ENCODE peak calls at places on chromosomes 12 and 14, in seven cellular contexts. R is prostate gland; P is stimulated activated CD8-positive, alpha-beta memory T cell treated with anti-CD3 and anti-CD28 coated beads, Interleukin-2, amount 100 ng/mL, for 1 hour; F is SK-N-DZ; L is activated CD4-positive, alpha-beta T cell treated with anti-CD3 and anti-CD28 coated beads for 48 hours; A is NCI-H2029; W is mammary epithelial cell. H is an unnamed sample.

GRCh38 chr14:50318031-50318626 is 6.0 kb downstream of the DMAC2L start:
- DNase-seq in R (no peak), P (no peak), F (no peak), L (no peak), A (peak; percentile 30), W (peak; percentile 19), H (peak; percentile 34)

GRCh38 chr14:89137514-89138163 is 279.4 kb downstream of the FOXN3 start:
- DNase-seq in R (no peak), P (no peak), F (no peak), L (no peak), A (no peak), W (peak; percentile 94), H (peak; percentile 35)

GRCh38 chr14:31388687-31389413 is 31.5 kb downstream of the HEATR5A start:
- DNase-seq in R (no peak), P (no peak), F (no peak), L (peak; percentile 15), A (no peak), W (no peak), H (no peak)

GRCh38 chr14:91310620-91311283 is 66.2 kb upstream of the GPR68 start:
- DNase-seq in R (no peak), P (no peak), F (no peak), L (peak; percentile 36), A (no peak), W (no peak), H (no peak)

GRCh38 chr12:82740129-82741000 is 53.7 kb downstream of the TMTC2 start:
- DNase-seq in R (no peak), P (no peak), F (no peak), L (no peak), A (no peak), W (peak; percentile 78), H (no peak)

GRCh38 chr14:68363401-68363800 is 429.5 kb downstream of the ZFP36L1 start:
- DNase-seq in R (no peak), P (no peak), F (no peak), L (no peak), A (no peak), W (no peak), H (no peak)

GRCh38 chr12:72197790-72198189 is 74.4 kb upstream of the TRHDE start:
- DNase-seq in R (no peak), P (no peak), F (no peak), L (no peak), A (no peak), W (no peak), H (no peak)

GRCh38 chr14:75471059-75471458 is 43.2 kb downstream of the JDP2 start:
- DNase-seq in R (no peak), P (no peak), F (no peak), L (no peak), A (no peak), W (no peak), H (peak; percentile 24)

GRCh38 chr14:51448831-51449665 is 202.7 kb upstream of the FRMD6 start:
- DNase-seq in R (no peak), P (no peak), F (peak; percentile 74), L (no peak), A (no peak), W (peak; percentile 70), H (peak; percentile 13)

GRCh38 chr14:35380794-35381193 is 23.8 kb downstream of the NFKBIA start:
- DNase-seq in R (no peak), P (no peak), F (no peak), L (no peak), A (no peak), W (no peak), H (no peak)

GRCh38 chr12:123830675-123831074 is 68.6 kb downstream of the DNAH10 start:
- DNase-seq in R (no peak), P (no peak), F (no peak), L (no peak), A (no peak), W (no peak), H (no peak)

GRCh38 chr12:65670775-65671174 is 153.5 kb upstream of the HMGA2 start:
- DNase-seq in R (no peak), P (no peak), F (no peak), L (no peak), A (no peak), W (peak; percentile 99), H (no peak)

GRCh38 chr14:30957813-30958370 is 67.6 kb upstream of the AP4S1 start:
- DNase-seq in R (no peak), P (no peak), F (no peak), L (no peak), A (no peak), W (no peak), H (no peak)

GRCh38 chr12:102454808-102455760 is 25.3 kb downstream of the IGF1 start:
- DNase-seq in R (no peak), P (no peak), F (no peak), L (no peak), A (no peak), W (no peak), H (no peak)

GRCh38 chr14:92460916-92461579 is 52.5 kb upstream of the RIN3 start:
- DNase-seq in R (no peak), P (no peak), F (no peak), L (no peak), A (no peak), W (no peak), H (no peak)

GRCh38 chr14:76918751-76919421 is 92.7 kb downstream of the LRRC74A start:
- DNase-seq in R (peak; percentile 92), P (no peak), F (peak; percentile 59), L (peak; percentile 34), A (peak; percentile 41), W (peak; percentile 96), H (peak; percentile 89)

GRCh38 chr14:29928342-29928640 is 644 bp upstream of the PRKD1 start:
- DNase-seq in R (no peak), P (no peak), F (no peak), L (no peak), A (no peak), W (no peak), H (peak; percentile 17)

GRCh38 chr12:121536058-121536928 is 44.5 kb downstream of the KDM2B start:
- DNase-seq in R (peak; percentile 62), P (peak; percentile 55), F (peak; percentile 95), L (peak; percentile 70), A (peak; percentile 70), W (no peak), H (peak; percentile 95)